ENCODE peak calls at places on chromosomes 1 and 21, in four cellular contexts. One of them, this sample, is unnamed.

GRCh38 chr1:96002969-96003964 is 718.3 kb upstream of the PTBP2 start:
- DNase-seq in K562: no peak
- DNase-seq in GM12878: no peak
- DNase-seq in HepG2: no peak
- DNase-seq in this sample: no peak

GRCh38 chr1:184050631-184051030 is 899 bp upstream of the TSEN15 start:
- DNase-seq in K562: no peak
- DNase-seq in GM12878: no peak
- DNase-seq in HepG2: no peak
- DNase-seq in this sample: no peak

GRCh38 chr1:168520052-168520751 is 23.6 kb downstream of the XCL2 start:
- DNase-seq in K562: no peak
- DNase-seq in GM12878: no peak
- DNase-seq in HepG2: no peak
- DNase-seq in this sample: no peak

GRCh38 chr1:153260980-153261792 is 1.7 kb downstream of the LORICRIN start:
- DNase-seq in K562: peak; percentile 12
- DNase-seq in GM12878: no peak
- DNase-seq in HepG2: no peak
- DNase-seq in this sample: peak; percentile 54

GRCh38 chr1:156750191-156750931 is 1.1 kb downstream of the HDGF start:
- DNase-seq in K562: peak; percentile 45
- DNase-seq in GM12878: no peak
- DNase-seq in HepG2: no peak
- DNase-seq in this sample: no peak

GRCh38 chr1:169511339-169512028 is 25.7 kb upstream of the SLC19A2 start:
- DNase-seq in K562: no peak
- DNase-seq in GM12878: no peak
- DNase-seq in HepG2: no peak
- DNase-seq in this sample: no peak

GRCh38 chr1:62903522-62903921 is 119.6 kb downstream of the ATG4C start:
- DNase-seq in K562: no peak
- DNase-seq in GM12878: no peak
- DNase-seq in HepG2: no peak
- DNase-seq in this sample: no peak

GRCh38 chr1:8170059-8170835 is 144.1 kb upstream of the ERRFI1 start:
- DNase-seq in K562: no peak
- DNase-seq in GM12878: no peak
- DNase-seq in HepG2: peak; percentile 80
- DNase-seq in this sample: no peak

GRCh38 chr1:180503274-180503862 is 991 bp upstream of the ACBD6 start:
- DNase-seq in K562: no peak
- DNase-seq in GM12878: no peak
- DNase-seq in HepG2: no peak
- DNase-seq in this sample: no peak

GRCh38 chr1:61921435-61921834 is 179.2 kb downstream of the PATJ start:
- DNase-seq in K562: no peak
- DNase-seq in GM12878: no peak
- DNase-seq in HepG2: no peak
- DNase-seq in this sample: no peak

GRCh38 chr1:206705187-206705586 is 20.5 kb downstream of the MAPKAPK2 start:
- DNase-seq in K562: no peak
- DNase-seq in GM12878: no peak
- DNase-seq in HepG2: no peak
- DNase-seq in this sample: no peak

GRCh38 chr1:13513885-13514546 is at the start of gene LRRC38:
- DNase-seq in K562: no peak
- DNase-seq in GM12878: no peak
- DNase-seq in HepG2: no peak
- DNase-seq in this sample: no peak

GRCh38 chr21:36654341-36654740 is 44.6 kb upstream of the SIM2 start:
- DNase-seq in K562: no peak
- DNase-seq in GM12878: no peak
- DNase-seq in HepG2: no peak
- DNase-seq in this sample: no peak
- TF ChIP-seq SP1 in K562: no peak
- TF ChIP-seq SP1 in GM12878: no peak
- TF ChIP-seq SP1 in HepG2: no peak
- TF ChIP-seq SP1 in this sample: no peak

GRCh38 chr1:15343099-15343498 is 66.6 kb upstream of the EFHD2 start:
- DNase-seq in K562: no peak
- DNase-seq in GM12878: no peak
- DNase-seq in HepG2: no peak
- DNase-seq in this sample: no peak

GRCh38 chr1:15344380-15344779 is 65.3 kb upstream of the EFHD2 start:
- DNase-seq in K562: no peak
- DNase-seq in GM12878: no peak
- DNase-seq in HepG2: no peak
- DNase-seq in this sample: no peak

GRCh38 chr1:15342568-15342967 is 67.1 kb upstream of the EFHD2 start:
- DNase-seq in K562: no peak
- DNase-seq in GM12878: no peak
- DNase-seq in HepG2: no peak
- DNase-seq in this sample: no peak

GRCh38 chr1:15344800-15345710 is 64.6 kb upstream of the EFHD2 start:
- DNase-seq in K562: no peak
- DNase-seq in GM12878: no peak
- DNase-seq in HepG2: no peak
- DNase-seq in this sample: no peak

DNA sequence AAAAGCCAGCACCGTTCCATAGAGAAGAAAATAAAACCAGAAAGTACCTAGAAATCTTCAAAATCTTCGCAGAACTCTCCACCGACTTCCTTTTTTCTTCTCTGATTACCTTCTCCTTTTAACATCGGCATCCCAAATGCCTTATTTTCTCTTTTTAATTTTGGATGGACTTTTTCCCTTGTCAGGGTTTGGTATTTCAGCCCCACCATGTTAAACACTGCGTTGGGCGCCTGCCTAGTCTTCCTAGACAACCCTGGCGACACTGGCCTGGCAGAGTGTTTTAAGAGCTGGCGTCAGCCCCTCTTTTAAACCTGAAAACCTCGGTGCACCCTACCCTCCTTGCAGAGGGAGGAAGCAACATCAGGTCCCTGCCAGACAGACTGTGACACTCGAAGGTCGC is 66.0 kb upstream of the EFHD2 start:
- DNase-seq in K562: no peak
- DNase-seq in GM12878: no peak
- DNase-seq in HepG2: no peak
- DNase-seq in this sample: peak; percentile 39
- TF ChIP-seq TARDBP in K562: no peak
- TF ChIP-seq TARDBP in GM12878: no peak
- TF ChIP-seq TARDBP in HepG2: no peak
- TF ChIP-seq TARDBP in this sample: no peak

GRCh38 chr1:149844096-149844495 is 55.3 kb upstream of the BOLA1 start:
- DNase-seq in K562: no peak
- DNase-seq in GM12878: no peak
- DNase-seq in HepG2: peak; percentile 43
- DNase-seq in this sample: no peak
- TF ChIP-seq FOXK2 in K562: no peak
- TF ChIP-seq FOXK2 in GM12878: no peak
- TF ChIP-seq FOXK2 in HepG2: no peak
- TF ChIP-seq FOXK2 in this sample: no peak

GRCh38 chr1:9651565-9652378 is at the start of gene PIK3CD:
- DNase-seq in K562: peak; percentile 68
- DNase-seq in GM12878: no peak
- DNase-seq in HepG2: no peak
- DNase-seq in this sample: peak; percentile 62
- TF ChIP-seq SP1 in K562: no peak
- TF ChIP-seq SP1 in GM12878: no peak
- TF ChIP-seq SP1 in HepG2: no peak
- TF ChIP-seq SP1 in this sample: no peak

This sample was measured in HEK293T.